ENCODE peak calls at places on chromosome 17, in seven cellular contexts. One of them, this sample, is unnamed.

GRCh38 chr17:1793447-1793806 is 31.6 kb downstream of the SERPINF1 start:
- DNase-seq in caudate nucleus: no peak
- DNase-seq in upper lobe of right lung: no peak
- DNase-seq in NCI-H1092: no peak
- DNase-seq in skeletal muscle cell: no peak
- DNase-seq in left lung: no peak
- DNase-seq in mesothelial cell of epicardium: no peak
- DNase-seq in this sample: no peak

GRCh38 chr17:29032798-29033197 is 10.1 kb upstream of the PIPOX start:
- DNase-seq in caudate nucleus: no peak
- DNase-seq in upper lobe of right lung: no peak
- DNase-seq in NCI-H1092: no peak
- DNase-seq in skeletal muscle cell: no peak
- DNase-seq in left lung: no peak
- DNase-seq in mesothelial cell of epicardium: no peak
- DNase-seq in this sample: no peak

GRCh38 chr17:64037802-64038201 is 17.4 kb upstream of the ICAM2 start:
- DNase-seq in caudate nucleus: no peak
- DNase-seq in upper lobe of right lung: no peak
- DNase-seq in NCI-H1092: no peak
- DNase-seq in skeletal muscle cell: no peak
- DNase-seq in left lung: no peak
- DNase-seq in mesothelial cell of epicardium: no peak
- DNase-seq in this sample: no peak

GRCh38 chr17:50426814-50427787 is 1.1 kb downstream of the ACSF2 start:
- DNase-seq in caudate nucleus: no peak
- DNase-seq in upper lobe of right lung: no peak
- DNase-seq in NCI-H1092: no peak
- DNase-seq in skeletal muscle cell: no peak
- DNase-seq in left lung: peak
- DNase-seq in mesothelial cell of epicardium: no peak
- DNase-seq in this sample: no peak

GRCh38 chr17:27597188-27597580 is 33.8 kb upstream of the LGALS9 start:
- DNase-seq in caudate nucleus: no peak
- DNase-seq in upper lobe of right lung: no peak
- DNase-seq in NCI-H1092: no peak
- DNase-seq in skeletal muscle cell: no peak
- DNase-seq in left lung: no peak
- DNase-seq in mesothelial cell of epicardium: no peak
- DNase-seq in this sample: no peak

GRCh38 chr17:41397003-41397665 is at the start of gene KRT31:
- DNase-seq in caudate nucleus: no peak
- DNase-seq in upper lobe of right lung: no peak
- DNase-seq in NCI-H1092: no peak
- DNase-seq in skeletal muscle cell: no peak
- DNase-seq in left lung: no peak
- DNase-seq in mesothelial cell of epicardium: no peak
- DNase-seq in this sample: no peak

GRCh38 chr17:79340771-79341528 is 266.3 kb downstream of the ENGASE start:
- DNase-seq in caudate nucleus: no peak
- DNase-seq in upper lobe of right lung: no peak
- DNase-seq in NCI-H1092: no peak
- DNase-seq in skeletal muscle cell: no peak
- DNase-seq in left lung: no peak
- DNase-seq in mesothelial cell of epicardium: no peak
- DNase-seq in this sample: no peak

GRCh38 chr17:13986855-13987254 is 82.4 kb upstream of the COX10 start:
- DNase-seq in caudate nucleus: no peak
- DNase-seq in upper lobe of right lung: no peak
- DNase-seq in NCI-H1092: no peak
- DNase-seq in skeletal muscle cell: no peak
- DNase-seq in left lung: no peak
- DNase-seq in mesothelial cell of epicardium: no peak
- DNase-seq in this sample: no peak

GRCh38 chr17:77929871-77930436 is 28.5 kb upstream of the TNRC6C start:
- DNase-seq in caudate nucleus: no peak
- DNase-seq in upper lobe of right lung: no peak
- DNase-seq in NCI-H1092: no peak
- DNase-seq in skeletal muscle cell: no peak
- DNase-seq in left lung: no peak
- DNase-seq in mesothelial cell of epicardium: no peak
- DNase-seq in this sample: no peak

GRCh38 chr17:3002538-3003301 is 60.7 kb downstream of the OR1D5 start:
- DNase-seq in caudate nucleus: no peak
- DNase-seq in upper lobe of right lung: peak
- DNase-seq in NCI-H1092: no peak
- DNase-seq in skeletal muscle cell: no peak
- DNase-seq in left lung: peak
- DNase-seq in mesothelial cell of epicardium: no peak
- DNase-seq in this sample: no peak

GRCh38 chr17:76549539-76549938 is 9.7 kb downstream of the PRCD start:
- DNase-seq in caudate nucleus: no peak
- DNase-seq in upper lobe of right lung: no peak
- DNase-seq in NCI-H1092: no peak
- DNase-seq in skeletal muscle cell: no peak
- DNase-seq in left lung: no peak
- DNase-seq in mesothelial cell of epicardium: no peak
- DNase-seq in this sample: no peak

GRCh38 chr17:67425571-67426160 is 48.6 kb downstream of the PITPNC1 start:
- DNase-seq in caudate nucleus: no peak
- DNase-seq in upper lobe of right lung: no peak
- DNase-seq in NCI-H1092: no peak
- DNase-seq in skeletal muscle cell: no peak
- DNase-seq in left lung: no peak
- DNase-seq in mesothelial cell of epicardium: no peak
- DNase-seq in this sample: no peak

GRCh38 chr17:1628856-1629646 is 417 bp upstream of the SLC43A2 start:
- DNase-seq in caudate nucleus: peak
- DNase-seq in upper lobe of right lung: peak
- DNase-seq in NCI-H1092: peak
- DNase-seq in skeletal muscle cell: peak
- DNase-seq in left lung: peak
- DNase-seq in mesothelial cell of epicardium: peak
- DNase-seq in this sample: peak

GRCh38 chr17:12620200-12620720 is 45.4 kb upstream of the MYOCD start:
- DNase-seq in caudate nucleus: no peak
- DNase-seq in upper lobe of right lung: no peak
- DNase-seq in NCI-H1092: no peak
- DNase-seq in skeletal muscle cell: peak
- DNase-seq in left lung: no peak
- DNase-seq in mesothelial cell of epicardium: no peak
- DNase-seq in this sample: no peak

GRCh38 chr17:19346351-19347255 is 15.9 kb downstream of the B9D1 start:
- DNase-seq in caudate nucleus: peak
- DNase-seq in upper lobe of right lung: peak
- DNase-seq in NCI-H1092: no peak
- DNase-seq in skeletal muscle cell: peak
- DNase-seq in left lung: no peak
- DNase-seq in mesothelial cell of epicardium: no peak
- DNase-seq in this sample: no peak

GRCh38 chr17:76191891-76192290 is 48.4 kb downstream of the RNF157 start:
- DNase-seq in caudate nucleus: no peak
- DNase-seq in upper lobe of right lung: no peak
- DNase-seq in NCI-H1092: no peak
- DNase-seq in skeletal muscle cell: no peak
- DNase-seq in left lung: no peak
- DNase-seq in mesothelial cell of epicardium: no peak
- DNase-seq in this sample: no peak

GRCh38 chr17:27106347-27106981 is 187.4 kb upstream of the WSB1 start:
- DNase-seq in caudate nucleus: no peak
- DNase-seq in upper lobe of right lung: no peak
- DNase-seq in NCI-H1092: no peak
- DNase-seq in skeletal muscle cell: no peak
- DNase-seq in left lung: no peak
- DNase-seq in mesothelial cell of epicardium: no peak
- DNase-seq in this sample: no peak

GRCh38 chr17:303161-303560 is 49.4 kb downstream of the RPH3AL start:
- DNase-seq in caudate nucleus: no peak
- DNase-seq in upper lobe of right lung: no peak
- DNase-seq in NCI-H1092: no peak
- DNase-seq in skeletal muscle cell: no peak
- DNase-seq in left lung: no peak
- DNase-seq in mesothelial cell of epicardium: no peak
- DNase-seq in this sample: no peak

GRCh38 chr17:50683434-50684287 is 24.1 kb downstream of the ANKRD40 start:
- DNase-seq in caudate nucleus: no peak
- DNase-seq in upper lobe of right lung: peak
- DNase-seq in NCI-H1092: no peak
- DNase-seq in skeletal muscle cell: no peak
- DNase-seq in left lung: no peak
- DNase-seq in mesothelial cell of epicardium: no peak
- DNase-seq in this sample: no peak

GRCh38 chr17:74601944-74602572 is 10.0 kb upstream of the CD300LD start:
- DNase-seq in caudate nucleus: no peak
- DNase-seq in upper lobe of right lung: no peak
- DNase-seq in NCI-H1092: peak
- DNase-seq in skeletal muscle cell: no peak
- DNase-seq in left lung: no peak
- DNase-seq in mesothelial cell of epicardium: no peak
- DNase-seq in this sample: no peak

GRCh38 chr17:19747829-19748806 is at the start of gene ALDH3A1:
- DNase-seq in caudate nucleus: no peak
- DNase-seq in upper lobe of right lung: no peak
- DNase-seq in NCI-H1092: no peak
- DNase-seq in skeletal muscle cell: no peak
- DNase-seq in left lung: no peak
- DNase-seq in mesothelial cell of epicardium: no peak
- DNase-seq in this sample: no peak

GRCh38 chr17:3003401-3004149 is 59.8 kb downstream of the OR1D5 start:
- DNase-seq in caudate nucleus: no peak
- DNase-seq in upper lobe of right lung: peak
- DNase-seq in NCI-H1092: no peak
- DNase-seq in skeletal muscle cell: no peak
- DNase-seq in left lung: peak
- DNase-seq in mesothelial cell of epicardium: no peak
- DNase-seq in this sample: peak

GRCh38 chr17:82389379-82389778 is 17.8 kb downstream of the UTS2R start:
- DNase-seq in caudate nucleus: no peak
- DNase-seq in upper lobe of right lung: no peak
- DNase-seq in NCI-H1092: no peak
- DNase-seq in skeletal muscle cell: no peak
- DNase-seq in left lung: no peak
- DNase-seq in mesothelial cell of epicardium: no peak
- DNase-seq in this sample: no peak

GRCh38 chr17:80774146-80774545 is 217.5 kb upstream of the CHMP6 start:
- DNase-seq in caudate nucleus: no peak
- DNase-seq in upper lobe of right lung: no peak
- DNase-seq in NCI-H1092: peak
- DNase-seq in skeletal muscle cell: no peak
- DNase-seq in left lung: peak
- DNase-seq in mesothelial cell of epicardium: no peak
- DNase-seq in this sample: no peak

This sample was measured in amygdala.